ENCODE peak calls at places on chromosomes 1 and 21, in four cellular contexts. Y is mesendoderm, E is H1, X is IMR-90. O is an unnamed sample.

GRCh38 chr21:28240586-28240985 is 752.1 kb downstream of the LTN1 start:
- DNase-seq in X (peak), E (no peak), Y (no peak), O (no peak)

GRCh38 chr1:193581338-193581737 is 394.9 kb upstream of the B3GALT2 start:
- DNase-seq in X (no peak), E (no peak), Y (no peak), O (no peak)

GRCh38 chr1:203028067-203028783 is 1.9 kb downstream of the PPFIA4 start:
- DNase-seq in Y (no peak), E (no peak), X (no peak), O (no peak)

GRCh38 chr1:9705337-9706098 is 54.0 kb downstream of the PIK3CD start:
- DNase-seq in E (no peak), X (peak), Y (no peak), O (no peak)

GRCh38 chr1:87436534-87436933 is 107.9 kb downstream of the LMO4 start:
- DNase-seq in X (no peak), Y (no peak), E (no peak), O (no peak)

GRCh38 chr1:93905734-93906133 is 3.5 kb downstream of the GCLM start:
- DNase-seq in Y (no peak), X (peak), E (no peak), O (no peak)

GRCh38 chr1:2322593-2323295 is 68.6 kb downstream of the MORN1 start:
- DNase-seq in X (no peak), Y (no peak), E (no peak), O (no peak)

GRCh38 chr1:61191140-61191720 is 108.9 kb downstream of the NFIA start:
- DNase-seq in E (no peak), Y (peak), X (no peak), O (no peak)

GRCh38 chr1:164771568-164772350 is 212.8 kb downstream of the PBX1 start:
- DNase-seq in X (peak), E (no peak), Y (peak), O (no peak)

GRCh38 chr21:44432841-44433790 is 22.2 kb upstream of the LRRC3 start:
- DNase-seq in X (no peak), Y (no peak), E (no peak), O (peak)

GRCh38 chr1:7207875-7208646 is 422.8 kb downstream of the CAMTA1 start:
- DNase-seq in Y (peak), E (peak), X (peak), O (peak)

GRCh38 chr1:6262570-6263420 is 1.9 kb upstream of the GPR153 start:
- DNase-seq in X (no peak), Y (no peak), E (no peak), O (no peak)

GRCh38 chr1:183942933-183943693 is 94.4 kb downstream of the COLGALT2 start:
- DNase-seq in E (no peak), Y (peak), X (peak), O (no peak)

GRCh38 chr1:111082421-111083192 is 57.3 kb downstream of the DRAM2 start:
- DNase-seq in X (peak), Y (no peak), E (no peak), O (no peak)

GRCh38 chr1:225767591-225768540 is 9.8 kb upstream of the SRP9 start:
- DNase-seq in X (peak), Y (peak), E (no peak), O (peak)

GRCh38 chr1:93061895-93062792 is 16.9 kb upstream of the MTF2 start:
- DNase-seq in Y (peak), X (peak), E (no peak), O (peak)

GRCh38 chr1:162391790-162392563 is 10.4 kb downstream of the C1orf226 start:
- DNase-seq in Y (peak), E (no peak), X (peak), O (no peak)

GRCh38 chr1:205729945-205730610 is 19.9 kb downstream of the NUCKS1 start:
- DNase-seq in Y (no peak), E (no peak), X (peak), O (no peak)

GRCh38 chr1:78716186-78716585 is 66.6 kb downstream of the IFI44 start:
- DNase-seq in E (no peak), X (peak), Y (no peak), O (no peak)

GRCh38 chr21:43865471-43866181 is 603 bp downstream of the AGPAT3 start:
- DNase-seq in Y (no peak), E (no peak), X (peak), O (no peak)

GRCh38 chr1:216223521-216223920 is 199.7 kb downstream of the USH2A start:
- DNase-seq in E (no peak), Y (no peak), X (peak), O (no peak)

GRCh38 chr1:160006312-160006940 is 25.4 kb downstream of the PIGM start:
- DNase-seq in X (peak), Y (peak), E (peak), O (peak)

GRCh38 chr1:160004427-160004826 is 27.4 kb downstream of the PIGM start:
- DNase-seq in E (no peak), Y (no peak), X (no peak), O (no peak)

GRCh38 chr1:160007577-160008200 is 24.1 kb downstream of the PIGM start:
- DNase-seq in X (peak), Y (peak), E (no peak), O (no peak)

GRCh38 chr1:160005070-160005469 is 26.7 kb downstream of the PIGM start:
- DNase-seq in Y (no peak), X (no peak), E (no peak), O (no peak)

GRCh38 chr1:160009088-160009487 is 22.7 kb downstream of the PIGM start:
- DNase-seq in Y (no peak), X (no peak), E (no peak), O (no peak)
- H4K5ac ChIP-seq in Y (no peak), X (no peak), E (no peak), O (no peak)

DNA sequence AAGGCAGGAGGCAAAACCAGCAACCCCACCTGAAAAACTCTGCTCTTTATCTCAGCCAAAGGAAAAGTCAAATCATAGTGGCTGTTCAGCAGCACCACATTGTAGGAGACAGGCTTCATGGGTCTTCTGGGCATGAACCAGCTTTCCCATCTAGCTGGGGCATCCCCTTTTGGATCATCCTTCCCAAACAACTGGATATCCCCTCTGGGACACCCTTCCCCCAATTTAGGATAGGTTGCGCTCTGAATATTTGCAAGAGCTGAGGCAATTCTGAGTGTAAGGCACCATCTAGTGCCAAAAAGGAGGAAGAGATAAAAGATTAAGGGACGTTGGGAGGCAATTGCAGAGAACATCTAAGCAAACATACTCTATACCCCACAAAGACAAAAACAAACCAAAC is 295.8 kb downstream of the MATN1 start:
- DNase-seq in E (no peak), Y (peak), X (no peak), O (peak)
- H4K5ac ChIP-seq in E (no peak), Y (no peak), X (no peak), O (no peak)

GRCh38 chr1:27668808-27669723 is 2.9 kb downstream of the IFI6 start:
- DNase-seq in Y (peak), E (no peak), X (peak), O (peak)

GRCh38 chr1:27669876-27670275 is 2.1 kb downstream of the IFI6 start:
- DNase-seq in X (no peak), Y (no peak), E (no peak), O (no peak)

GRCh38 chr1:27676410-27676809 is 4.4 kb upstream of the IFI6 start:
- DNase-seq in X (no peak), E (no peak), Y (no peak), O (no peak)

GRCh38 chr1:27671964-27672749 is at the start of gene IFI6:
- DNase-seq in X (peak), E (no peak), Y (peak), O (peak)

DNA sequence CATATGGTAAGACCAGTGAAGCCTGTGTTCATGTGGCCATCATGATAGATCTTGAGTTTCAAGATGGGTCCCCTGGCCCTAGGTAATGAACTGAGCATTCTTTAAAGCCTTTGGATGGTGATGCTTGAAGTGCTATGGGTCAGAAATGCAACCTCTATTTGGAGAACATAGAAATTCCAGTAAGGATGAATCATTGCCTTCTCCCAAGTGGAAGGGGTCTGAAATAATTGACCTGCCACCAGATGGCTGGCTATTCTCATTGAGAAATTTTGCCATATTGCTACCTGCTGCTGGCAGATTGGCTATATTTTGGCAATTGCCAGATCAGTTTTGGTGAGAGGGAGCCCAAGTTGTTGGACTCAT is 739 bp upstream of the IFI6 start:
- DNase-seq in Y (peak), X (peak), E (no peak), O (no peak)
- H4K5ac ChIP-seq in Y (no peak), X (peak), E (no peak), O (no peak)

GRCh38 chr1:204282801-204283200 is 69.0 kb upstream of the GOLT1A start:
- DNase-seq in E (no peak), Y (no peak), X (no peak), O (no peak)

GRCh38 chr1:204280099-204280498 is 66.3 kb upstream of the GOLT1A start:
- DNase-seq in X (no peak), E (no peak), Y (no peak), O (no peak)

GRCh38 chr1:204278973-204279372 is 65.2 kb upstream of the GOLT1A start:
- DNase-seq in E (no peak), X (no peak), Y (no peak), O (no peak)

GRCh38 chr1:204278254-204278653 is 64.5 kb upstream of the GOLT1A start:
- DNase-seq in X (peak), E (no peak), Y (peak), O (no peak)

DNA sequence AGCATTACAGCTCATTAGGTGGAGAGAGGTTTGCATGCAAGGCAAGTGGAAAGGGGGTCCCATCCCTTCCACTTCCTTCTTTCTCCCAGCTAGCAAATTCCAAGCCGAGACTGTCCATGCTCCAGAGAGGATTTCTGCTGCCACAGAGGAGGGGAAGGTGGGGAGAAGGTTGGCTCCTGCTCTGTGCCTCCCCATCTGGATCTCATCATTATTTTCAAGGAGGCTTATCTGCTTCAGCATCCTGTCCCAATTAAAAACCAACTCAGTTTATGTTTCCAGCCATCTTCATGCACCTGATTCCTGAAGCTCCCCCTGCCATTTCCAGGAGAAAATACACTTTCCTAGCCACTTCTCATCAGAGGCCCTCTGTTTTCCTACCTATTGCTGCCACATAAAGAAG is 66.8 kb upstream of the GOLT1A start:
- DNase-seq in E (no peak), Y (no peak), X (no peak), O (no peak)
- H4K5ac ChIP-seq in E (no peak), Y (no peak), X (no peak), O (no peak)

GRCh38 chr1:65440915-65441314 is 20.4 kb downstream of the LEPR start:
- DNase-seq in Y (no peak), X (no peak), E (no peak), O (no peak)
- H4K5ac ChIP-seq in Y (no peak), X (no peak), E (no peak), O (no peak)

GRCh38 chr1:181595234-181595633 is 111.9 kb downstream of the CACNA1E start:
- DNase-seq in E (no peak), X (no peak), Y (no peak), O (peak)
- H4K5ac ChIP-seq in E (no peak), X (no peak), Y (no peak), O (no peak)